ENCODE peak calls at places on chromosomes 6 and 20, in four cellular contexts. One of them, this sample, is unnamed.

GRCh38 chr6:29941006-29941405 is 1.3 kb upstream of the HLA-A start:
- DNase-seq in glutamatergic neuron: no peak
- DNase-seq in ovary: no peak
- DNase-seq in activated effector memory CD4-positive, alpha-beta T cell treated with anti-CD3 and anti-CD28 coated beads, Interleukin-2, amount 50 U/mL, for 16 hours: no peak
- DNase-seq in this sample: no peak

GRCh38 chr6:47832386-47833080 is 50.7 kb downstream of the OPN5 start:
- DNase-seq in glutamatergic neuron: no peak
- DNase-seq in ovary: no peak
- DNase-seq in activated effector memory CD4-positive, alpha-beta T cell treated with anti-CD3 and anti-CD28 coated beads, Interleukin-2, amount 50 U/mL, for 16 hours: no peak
- DNase-seq in this sample: no peak

GRCh38 chr6:160071805-160072687 is 49.6 kb upstream of the SLC22A1 start:
- DNase-seq in glutamatergic neuron: peak
- DNase-seq in ovary: no peak
- DNase-seq in activated effector memory CD4-positive, alpha-beta T cell treated with anti-CD3 and anti-CD28 coated beads, Interleukin-2, amount 50 U/mL, for 16 hours: no peak
- DNase-seq in this sample: no peak

GRCh38 chr6:27865952-27866369 is 46.2 kb downstream of the OR2B2 start:
- DNase-seq in glutamatergic neuron: no peak
- DNase-seq in ovary: no peak
- DNase-seq in activated effector memory CD4-positive, alpha-beta T cell treated with anti-CD3 and anti-CD28 coated beads, Interleukin-2, amount 50 U/mL, for 16 hours: peak
- DNase-seq in this sample: no peak

GRCh38 chr6:21340563-21340962 is 253.0 kb upstream of the SOX4 start:
- DNase-seq in glutamatergic neuron: no peak
- DNase-seq in ovary: no peak
- DNase-seq in activated effector memory CD4-positive, alpha-beta T cell treated with anti-CD3 and anti-CD28 coated beads, Interleukin-2, amount 50 U/mL, for 16 hours: no peak
- DNase-seq in this sample: no peak

GRCh38 chr6:144181639-144182038 is 31.3 kb downstream of the STX11 start:
- DNase-seq in glutamatergic neuron: no peak
- DNase-seq in ovary: no peak
- DNase-seq in activated effector memory CD4-positive, alpha-beta T cell treated with anti-CD3 and anti-CD28 coated beads, Interleukin-2, amount 50 U/mL, for 16 hours: no peak
- DNase-seq in this sample: no peak

GRCh38 chr6:12957321-12958051 is 240.9 kb downstream of the PHACTR1 start:
- DNase-seq in glutamatergic neuron: peak
- DNase-seq in ovary: peak
- DNase-seq in activated effector memory CD4-positive, alpha-beta T cell treated with anti-CD3 and anti-CD28 coated beads, Interleukin-2, amount 50 U/mL, for 16 hours: peak
- DNase-seq in this sample: no peak

GRCh38 chr20:36572701-36573102 is 695 bp upstream of the TGIF2 start:
- DNase-seq in glutamatergic neuron: no peak
- DNase-seq in ovary: no peak
- DNase-seq in activated effector memory CD4-positive, alpha-beta T cell treated with anti-CD3 and anti-CD28 coated beads, Interleukin-2, amount 50 U/mL, for 16 hours: peak
- DNase-seq in this sample: no peak

GRCh38 chr20:31862157-31862470 is 8.2 kb downstream of the DUSP15 start:
- DNase-seq in glutamatergic neuron: no peak
- DNase-seq in ovary: no peak
- DNase-seq in activated effector memory CD4-positive, alpha-beta T cell treated with anti-CD3 and anti-CD28 coated beads, Interleukin-2, amount 50 U/mL, for 16 hours: no peak
- DNase-seq in this sample: no peak

GRCh38 chr20:57397693-57398108 is 6.5 kb downstream of the RBM38 start:
- DNase-seq in glutamatergic neuron: no peak
- DNase-seq in ovary: peak
- DNase-seq in activated effector memory CD4-positive, alpha-beta T cell treated with anti-CD3 and anti-CD28 coated beads, Interleukin-2, amount 50 U/mL, for 16 hours: peak
- DNase-seq in this sample: no peak

GRCh38 chr6:170030284-170031095 is 260.4 kb downstream of the DLL1 start:
- DNase-seq in glutamatergic neuron: peak
- DNase-seq in ovary: no peak
- DNase-seq in activated effector memory CD4-positive, alpha-beta T cell treated with anti-CD3 and anti-CD28 coated beads, Interleukin-2, amount 50 U/mL, for 16 hours: no peak
- DNase-seq in this sample: no peak

GRCh38 chr20:17565164-17565845 is 4.6 kb upstream of the DSTN start:
- DNase-seq in glutamatergic neuron: no peak
- DNase-seq in ovary: no peak
- DNase-seq in activated effector memory CD4-positive, alpha-beta T cell treated with anti-CD3 and anti-CD28 coated beads, Interleukin-2, amount 50 U/mL, for 16 hours: no peak
- DNase-seq in this sample: no peak

GRCh38 chr6:41039060-41039998 is at the start of gene UNC5CL:
- DNase-seq in glutamatergic neuron: peak
- DNase-seq in ovary: no peak
- DNase-seq in activated effector memory CD4-positive, alpha-beta T cell treated with anti-CD3 and anti-CD28 coated beads, Interleukin-2, amount 50 U/mL, for 16 hours: peak
- DNase-seq in this sample: peak

GRCh38 chr6:149499066-149499465 is 14.3 kb upstream of the ZC3H12D start:
- DNase-seq in glutamatergic neuron: no peak
- DNase-seq in ovary: no peak
- DNase-seq in activated effector memory CD4-positive, alpha-beta T cell treated with anti-CD3 and anti-CD28 coated beads, Interleukin-2, amount 50 U/mL, for 16 hours: no peak
- DNase-seq in this sample: no peak

GRCh38 chr6:57013501-57013900 is 33.0 kb upstream of the KIAA1586 start:
- DNase-seq in glutamatergic neuron: peak
- DNase-seq in ovary: no peak
- DNase-seq in activated effector memory CD4-positive, alpha-beta T cell treated with anti-CD3 and anti-CD28 coated beads, Interleukin-2, amount 50 U/mL, for 16 hours: no peak
- DNase-seq in this sample: no peak

GRCh38 chr6:149961728-149962425 is 1.9 kb upstream of the ULBP1 start:
- DNase-seq in glutamatergic neuron: no peak
- DNase-seq in ovary: no peak
- DNase-seq in activated effector memory CD4-positive, alpha-beta T cell treated with anti-CD3 and anti-CD28 coated beads, Interleukin-2, amount 50 U/mL, for 16 hours: peak
- DNase-seq in this sample: peak

GRCh38 chr6:79984261-79984660 is 20.2 kb upstream of the TTK start:
- DNase-seq in glutamatergic neuron: no peak
- DNase-seq in ovary: no peak
- DNase-seq in activated effector memory CD4-positive, alpha-beta T cell treated with anti-CD3 and anti-CD28 coated beads, Interleukin-2, amount 50 U/mL, for 16 hours: no peak
- DNase-seq in this sample: peak

GRCh38 chr6:37705239-37706051 is 7.8 kb upstream of the MDGA1 start:
- DNase-seq in glutamatergic neuron: peak
- DNase-seq in ovary: peak
- DNase-seq in activated effector memory CD4-positive, alpha-beta T cell treated with anti-CD3 and anti-CD28 coated beads, Interleukin-2, amount 50 U/mL, for 16 hours: peak
- DNase-seq in this sample: peak

GRCh38 chr6:89313006-89313405 is 2.1 kb downstream of the GABRR2 start:
- DNase-seq in glutamatergic neuron: no peak
- DNase-seq in ovary: no peak
- DNase-seq in activated effector memory CD4-positive, alpha-beta T cell treated with anti-CD3 and anti-CD28 coated beads, Interleukin-2, amount 50 U/mL, for 16 hours: no peak
- DNase-seq in this sample: no peak

GRCh38 chr6:81938991-81939773 is 186.7 kb upstream of the TENT5A start:
- DNase-seq in glutamatergic neuron: no peak
- DNase-seq in ovary: no peak
- DNase-seq in activated effector memory CD4-positive, alpha-beta T cell treated with anti-CD3 and anti-CD28 coated beads, Interleukin-2, amount 50 U/mL, for 16 hours: no peak
- DNase-seq in this sample: no peak

GRCh38 chr6:16128759-16129622 is at the start of gene MYLIP:
- DNase-seq in glutamatergic neuron: peak
- DNase-seq in ovary: peak
- DNase-seq in activated effector memory CD4-positive, alpha-beta T cell treated with anti-CD3 and anti-CD28 coated beads, Interleukin-2, amount 50 U/mL, for 16 hours: peak
- DNase-seq in this sample: peak

GRCh38 chr6:80179691-80180090 is 73.2 kb downstream of the BCKDHB start:
- DNase-seq in glutamatergic neuron: no peak
- DNase-seq in ovary: no peak
- DNase-seq in activated effector memory CD4-positive, alpha-beta T cell treated with anti-CD3 and anti-CD28 coated beads, Interleukin-2, amount 50 U/mL, for 16 hours: no peak
- DNase-seq in this sample: no peak

GRCh38 chr6:30915591-30915946 is 1.5 kb downstream of the VARS2 start:
- DNase-seq in glutamatergic neuron: no peak
- DNase-seq in ovary: no peak
- DNase-seq in activated effector memory CD4-positive, alpha-beta T cell treated with anti-CD3 and anti-CD28 coated beads, Interleukin-2, amount 50 U/mL, for 16 hours: no peak
- DNase-seq in this sample: peak

GRCh38 chr6:12679291-12679690 is 37.3 kb upstream of the PHACTR1 start:
- DNase-seq in glutamatergic neuron: no peak
- DNase-seq in ovary: no peak
- DNase-seq in activated effector memory CD4-positive, alpha-beta T cell treated with anti-CD3 and anti-CD28 coated beads, Interleukin-2, amount 50 U/mL, for 16 hours: no peak
- DNase-seq in this sample: no peak

GRCh38 chr6:115969207-115969929 is 91.3 kb downstream of the FRK start:
- DNase-seq in glutamatergic neuron: peak
- DNase-seq in ovary: no peak
- DNase-seq in activated effector memory CD4-positive, alpha-beta T cell treated with anti-CD3 and anti-CD28 coated beads, Interleukin-2, amount 50 U/mL, for 16 hours: no peak
- DNase-seq in this sample: peak

GRCh38 chr6:72894091-72894490 is 272.2 kb downstream of the KCNQ5 start:
- DNase-seq in glutamatergic neuron: no peak
- DNase-seq in ovary: no peak
- DNase-seq in activated effector memory CD4-positive, alpha-beta T cell treated with anti-CD3 and anti-CD28 coated beads, Interleukin-2, amount 50 U/mL, for 16 hours: no peak
- DNase-seq in this sample: no peak

GRCh38 chr6:80544500-80545055 is 438.1 kb downstream of the BCKDHB start:
- DNase-seq in glutamatergic neuron: no peak
- DNase-seq in ovary: no peak
- DNase-seq in activated effector memory CD4-positive, alpha-beta T cell treated with anti-CD3 and anti-CD28 coated beads, Interleukin-2, amount 50 U/mL, for 16 hours: no peak
- DNase-seq in this sample: no peak

GRCh38 chr20:14972256-14972655 is 634.8 kb upstream of the FLRT3 start:
- DNase-seq in glutamatergic neuron: no peak
- DNase-seq in ovary: no peak
- DNase-seq in activated effector memory CD4-positive, alpha-beta T cell treated with anti-CD3 and anti-CD28 coated beads, Interleukin-2, amount 50 U/mL, for 16 hours: no peak
- DNase-seq in this sample: no peak

GRCh38 chr20:62635852-62636251 is 6.5 kb upstream of the SLCO4A1 start:
- DNase-seq in glutamatergic neuron: no peak
- DNase-seq in ovary: no peak
- DNase-seq in activated effector memory CD4-positive, alpha-beta T cell treated with anti-CD3 and anti-CD28 coated beads, Interleukin-2, amount 50 U/mL, for 16 hours: no peak
- DNase-seq in this sample: peak

GRCh38 chr20:51735728-51736600 is 32.2 kb downstream of the ATP9A start:
- DNase-seq in glutamatergic neuron: no peak
- DNase-seq in ovary: no peak
- DNase-seq in activated effector memory CD4-positive, alpha-beta T cell treated with anti-CD3 and anti-CD28 coated beads, Interleukin-2, amount 50 U/mL, for 16 hours: no peak
- DNase-seq in this sample: no peak

GRCh38 chr6:164296411-164296810 is 881.9 kb downstream of the QKI start:
- DNase-seq in glutamatergic neuron: no peak
- DNase-seq in ovary: no peak
- DNase-seq in activated effector memory CD4-positive, alpha-beta T cell treated with anti-CD3 and anti-CD28 coated beads, Interleukin-2, amount 50 U/mL, for 16 hours: no peak
- DNase-seq in this sample: no peak

GRCh38 chr6:14826456-14826855 is 419.4 kb upstream of the JARID2 start:
- DNase-seq in glutamatergic neuron: no peak
- DNase-seq in ovary: no peak
- DNase-seq in activated effector memory CD4-positive, alpha-beta T cell treated with anti-CD3 and anti-CD28 coated beads, Interleukin-2, amount 50 U/mL, for 16 hours: no peak
- DNase-seq in this sample: no peak

GRCh38 chr20:63750807-63751470 is 11.4 kb downstream of the SLC2A4RG start:
- DNase-seq in glutamatergic neuron: no peak
- DNase-seq in ovary: peak
- DNase-seq in activated effector memory CD4-positive, alpha-beta T cell treated with anti-CD3 and anti-CD28 coated beads, Interleukin-2, amount 50 U/mL, for 16 hours: peak
- DNase-seq in this sample: no peak

GRCh38 chr20:14715400-14715799 is 378.0 kb upstream of the FLRT3 start:
- DNase-seq in glutamatergic neuron: no peak
- DNase-seq in ovary: no peak
- DNase-seq in activated effector memory CD4-positive, alpha-beta T cell treated with anti-CD3 and anti-CD28 coated beads, Interleukin-2, amount 50 U/mL, for 16 hours: no peak
- DNase-seq in this sample: no peak

GRCh38 chr6:153087436-153087835 is 43.6 kb downstream of the RGS17 start:
- DNase-seq in glutamatergic neuron: no peak
- DNase-seq in ovary: no peak
- DNase-seq in activated effector memory CD4-positive, alpha-beta T cell treated with anti-CD3 and anti-CD28 coated beads, Interleukin-2, amount 50 U/mL, for 16 hours: no peak
- DNase-seq in this sample: no peak

GRCh38 chr20:43379239-43379917 is 78.3 kb upstream of the SRSF6 start:
- DNase-seq in glutamatergic neuron: no peak
- DNase-seq in ovary: no peak
- DNase-seq in activated effector memory CD4-positive, alpha-beta T cell treated with anti-CD3 and anti-CD28 coated beads, Interleukin-2, amount 50 U/mL, for 16 hours: no peak
- DNase-seq in this sample: no peak

GRCh38 chr20:50806126-50806768 is 11.4 kb downstream of the BCAS4 start:
- DNase-seq in glutamatergic neuron: no peak
- DNase-seq in ovary: no peak
- DNase-seq in activated effector memory CD4-positive, alpha-beta T cell treated with anti-CD3 and anti-CD28 coated beads, Interleukin-2, amount 50 U/mL, for 16 hours: no peak
- DNase-seq in this sample: no peak

GRCh38 chr20:33005132-33005566 is 916 bp upstream of the SUN5 start:
- DNase-seq in glutamatergic neuron: no peak
- DNase-seq in ovary: no peak
- DNase-seq in activated effector memory CD4-positive, alpha-beta T cell treated with anti-CD3 and anti-CD28 coated beads, Interleukin-2, amount 50 U/mL, for 16 hours: no peak
- DNase-seq in this sample: no peak

GRCh38 chr20:37337208-37337955 is 8.6 kb upstream of the SRC start:
- DNase-seq in glutamatergic neuron: no peak
- DNase-seq in ovary: peak
- DNase-seq in activated effector memory CD4-positive, alpha-beta T cell treated with anti-CD3 and anti-CD28 coated beads, Interleukin-2, amount 50 U/mL, for 16 hours: no peak
- DNase-seq in this sample: no peak

GRCh38 chr6:56806368-56806767 is 148.5 kb upstream of the BEND6 start:
- DNase-seq in glutamatergic neuron: peak
- DNase-seq in ovary: no peak
- DNase-seq in activated effector memory CD4-positive, alpha-beta T cell treated with anti-CD3 and anti-CD28 coated beads, Interleukin-2, amount 50 U/mL, for 16 hours: no peak
- DNase-seq in this sample: no peak